ENCODE peak calls at places on chromosomes 6 and 20, in ten cellular contexts. R is iris pigment epithelial cell; O is psoas muscle; G is CD4-positive, alpha-beta T cell; N is activated CD8-positive, alpha-beta T cell treated with anti-CD3 and anti-CD28 coated beads, Interleukin-2, amount 10 ng/mL, durations not matched to agents 7 days and 5 days; Q is stimulated activated CD4-positive, alpha-beta T cell treated with anti-CD3 and anti-CD28 coated beads, TNF-alpha, amount 100 ng/mL, for 1 hour; V is sciatic nerve; F is HL-60; X is ecto neural progenitor cell; W is KG1. D is an unnamed sample.
A peak's percentile ranks its signal among the peaks of the same experiment; 100 is the strongest.

GRCh38 chr6:6825986-6826901 is 237.7 kb downstream of the LY86 start:
- DNase-seq in Q (no peak), V (peak; percentile 72), F (no peak), X (no peak), O (peak; percentile 66), G (no peak), N (peak; percentile 51), R (peak; percentile 35), W (peak; percentile 86), D (peak; percentile 17)

GRCh38 chr6:87645080-87645479 is 55.1 kb downstream of the ORC3 start:
- DNase-seq in N (no peak), O (no peak), Q (no peak), G (no peak), V (no peak), R (no peak), X (no peak), W (no peak), F (no peak), D (no peak)

GRCh38 chr6:89310929-89311328 is 4.2 kb downstream of the GABRR2 start:
- DNase-seq in G (no peak), F (no peak), X (no peak), W (no peak), O (no peak), Q (no peak), R (peak; percentile 66), N (no peak), V (no peak), D (no peak)

GRCh38 chr20:5090191-5090590 is 29.6 kb downstream of the PCNA start:
- DNase-seq in N (peak; percentile 39), V (no peak), X (no peak), R (no peak), F (peak; percentile 76), O (no peak), Q (no peak), G (no peak), W (peak; percentile 13), D (peak; percentile 29)

GRCh38 chr20:40628877-40629276 is 60.2 kb downstream of the MAFB start:
- DNase-seq in Q (no peak), F (no peak), V (no peak), N (no peak), R (no peak), W (no peak), G (no peak), O (no peak), X (peak; percentile 32), D (no peak)

GRCh38 chr20:61979701-61980635 is 85.7 kb downstream of the TAF4 start:
- DNase-seq in R (no peak), N (no peak), Q (no peak), W (no peak), O (no peak), X (no peak), F (no peak), G (no peak), V (peak; percentile 54), D (no peak)

GRCh38 chr20:62358171-62358719 is 8.9 kb downstream of the LAMA5 start:
- DNase-seq in O (peak; percentile 84), N (no peak), G (no peak), V (no peak), W (no peak), X (no peak), F (no peak), R (no peak), Q (no peak), D (no peak)

GRCh38 chr6:6711832-6712231 is 123.3 kb downstream of the LY86 start:
- DNase-seq in O (no peak), X (no peak), R (no peak), G (no peak), V (no peak), W (peak; percentile 90), F (peak; percentile 67), N (peak; percentile 54), Q (no peak), D (no peak)

GRCh38 chr20:59137532-59137931 is 26.1 kb upstream of the ZNF831 start:
- DNase-seq in X (no peak), Q (no peak), N (no peak), W (no peak), R (no peak), O (no peak), F (no peak), V (no peak), G (no peak), D (no peak)

GRCh38 chr20:6007094-6007528 is 46.7 kb downstream of the LRRN4 start:
- DNase-seq in R (peak; percentile 24), G (no peak), F (no peak), Q (no peak), N (no peak), W (no peak), V (no peak), X (no peak), O (no peak), D (no peak)

GRCh38 chr6:116536216-116536621 is 9.3 kb downstream of the TRAPPC3L start:
- DNase-seq in N (peak; percentile 47), X (no peak), W (peak; percentile 66), V (no peak), O (no peak), F (peak; percentile 17), Q (no peak), R (peak; percentile 66), G (no peak), D (peak; percentile 26)

D was measured in putamen.